ENCODE peak calls at places on chromosomes 6 and 20, in six cellular contexts. H is posterior vena cava; V is stimulated activated naive B cell treated with anti-CD40 and anti-IgM and Interleukin-4, amounts not matched to agents 10 μg/mL and 1 μg/mL and 100 μg/mL, for 72 hours; R is stomach; X is tibial artery; L is heart right ventricle. J is an unnamed sample.

GRCh38 chr6:54525731-54526130 is 217.5 kb downstream of the TINAG start:
- DNase-seq in L (no peak), X (no peak), H (no peak), R (no peak), V (no peak), J (no peak)

GRCh38 chr6:145756170-145756662 is 20.9 kb upstream of the EPM2A start:
- DNase-seq in X (peak), L (peak), H (no peak), R (no peak), V (no peak), J (peak)

GRCh38 chr20:24805456-24806233 is 143.4 kb upstream of the CST7 start:
- DNase-seq in R (no peak), L (no peak), X (no peak), V (no peak), H (no peak), J (no peak)

GRCh38 chr20:914727-915498 is 1.2 kb downstream of the ANGPT4 start:
- DNase-seq in L (no peak), X (no peak), V (no peak), R (no peak), H (peak), J (no peak)

GRCh38 chr20:58571341-58571941 is 56.2 kb upstream of the APCDD1L start:
- DNase-seq in H (no peak), X (no peak), R (no peak), L (no peak), V (no peak), J (no peak)

GRCh38 chr20:14991023-14991422 is 653.6 kb upstream of the FLRT3 start:
- DNase-seq in R (no peak), X (no peak), H (no peak), L (no peak), V (no peak), J (no peak)

GRCh38 chr6:64477311-64477850 is 841.8 kb downstream of the PHF3 start:
- DNase-seq in R (no peak), H (no peak), X (no peak), L (no peak), V (no peak), J (no peak)

GRCh38 chr6:5384276-5384675 is 123.0 kb downstream of the FARS2 start:
- DNase-seq in H (no peak), L (no peak), V (no peak), X (no peak), R (no peak), J (no peak)

GRCh38 chr6:24927234-24927955 is 8.4 kb downstream of the RIPOR2 start:
- DNase-seq in V (no peak), H (no peak), L (no peak), X (no peak), R (no peak), J (no peak)

GRCh38 chr6:82783587-82784253 is 281.9 kb downstream of the UBE3D start:
- DNase-seq in X (no peak), R (no peak), H (no peak), V (no peak), L (no peak), J (peak)

GRCh38 chr6:108594640-108595039 is 33.9 kb downstream of the FOXO3 start:
- DNase-seq in V (no peak), X (peak), L (no peak), R (peak), H (no peak), J (no peak)

GRCh38 chr20:36243726-36244125 is 7.4 kb downstream of the AAR2 start:
- DNase-seq in X (no peak), L (no peak), R (no peak), V (no peak), H (no peak), J (no peak)

GRCh38 chr6:35080821-35081425 is 60.2 kb downstream of the TCP11 start:
- DNase-seq in H (peak), V (no peak), R (no peak), L (no peak), X (peak), J (no peak)

GRCh38 chr6:157825243-157825904 is 2.3 kb downstream of the SNX9 start:
- DNase-seq in R (no peak), X (no peak), V (no peak), H (no peak), L (no peak), J (no peak)

GRCh38 chr20:60168963-60169362 is 210.7 kb downstream of the CDH26 start:
- DNase-seq in L (no peak), X (no peak), V (no peak), H (no peak), R (no peak), J (no peak)

GRCh38 chr6:23003671-23004598 is 434.6 kb downstream of the HDGFL1 start:
- DNase-seq in X (peak), L (peak), R (no peak), H (no peak), V (no peak), J (no peak)

GRCh38 chr6:2007165-2007564 is 238.2 kb downstream of the GMDS start:
- DNase-seq in V (no peak), L (no peak), R (no peak), H (no peak), X (no peak), J (no peak)

GRCh38 chr6:7473805-7474329 is 67.6 kb upstream of the DSP start:
- DNase-seq in V (no peak), R (no peak), X (no peak), H (no peak), L (no peak), J (no peak)

GRCh38 chr6:112040933-112041332 is 13.0 kb upstream of the CCN6 start:
- DNase-seq in X (no peak), V (no peak), H (no peak), R (no peak), L (no peak), J (no peak)

GRCh38 chr6:43771210-43771857 is 1.3 kb downstream of the VEGFA start:
- DNase-seq in L (peak), V (peak), H (peak), R (peak), X (peak), J (peak)

GRCh38 chr6:54899986-54900385 is 53.4 kb downstream of the FAM83B start:
- DNase-seq in R (no peak), V (no peak), L (no peak), X (no peak), H (no peak), J (no peak)

GRCh38 chr6:5619249-5619648 is 357.9 kb downstream of the FARS2 start:
- DNase-seq in L (no peak), X (no peak), V (peak), R (no peak), H (no peak), J (no peak)

GRCh38 chr6:134590449-134590848 is 272.5 kb upstream of the SGK1 start:
- DNase-seq in H (no peak), X (no peak), R (no peak), L (no peak), V (no peak), J (no peak)

GRCh38 chr6:156949376-156949775 is 172.2 kb downstream of the ARID1B start:
- DNase-seq in L (peak), H (no peak), R (no peak), X (no peak), V (no peak), J (no peak)

GRCh38 chr6:44430322-44430721 is 42.8 kb downstream of the CDC5L start:
- DNase-seq in L (no peak), V (no peak), H (no peak), R (no peak), X (no peak), J (no peak)

GRCh38 chr20:44810391-44811149 is at the start of gene RIMS4:
- DNase-seq in H (no peak), X (no peak), V (no peak), L (no peak), R (no peak), J (peak)

GRCh38 chr6:150635906-150636514 is 36.3 kb downstream of the PLEKHG1 start:
- DNase-seq in V (no peak), X (no peak), R (no peak), L (no peak), H (no peak), J (no peak)

GRCh38 chr6:54361188-54361587 is 52.9 kb downstream of the TINAG start:
- DNase-seq in X (no peak), L (no peak), H (no peak), V (no peak), R (no peak), J (no peak)

GRCh38 chr6:31336872-31337496 is 20.0 kb downstream of the HLA-B start:
- DNase-seq in V (no peak), H (no peak), L (no peak), X (no peak), R (no peak), J (no peak)

GRCh38 chr6:26311385-26312095 is 53.5 kb upstream of the BTN3A2 start:
- DNase-seq in R (no peak), H (no peak), X (no peak), V (peak), L (peak), J (peak)

GRCh38 chr20:49356676-49357075 is 78.8 kb upstream of the ZNFX1 start:
- DNase-seq in H (no peak), L (no peak), R (no peak), X (no peak), V (no peak), J (peak)

GRCh38 chr20:63737690-63737939 is 1.2 kb downstream of the LIME1 start:
- DNase-seq in H (no peak), R (no peak), X (no peak), L (no peak), V (no peak), J (no peak)

GRCh38 chr6:136421537-136422158 is 128.6 kb downstream of the MAP7 start:
- DNase-seq in R (no peak), V (no peak), X (no peak), L (no peak), H (no peak), J (no peak)

GRCh38 chr6:1400126-1400850 is 10.9 kb downstream of the FOXF2 start:
- DNase-seq in V (no peak), L (no peak), R (peak), X (no peak), H (peak), J (no peak)

GRCh38 chr6:108966855-108967755 is 118.9 kb downstream of the ARMC2 start:
- DNase-seq in R (peak), X (no peak), L (peak), H (peak), V (peak), J (no peak)

GRCh38 chr6:92369309-92369708 is 1050.0 kb downstream of the EPHA7 start:
- DNase-seq in R (no peak), X (no peak), V (no peak), L (no peak), H (no peak), J (no peak)

GRCh38 chr6:143745160-143746133 is 67.7 kb downstream of the PHACTR2 start:
- DNase-seq in L (peak), H (no peak), R (peak), X (no peak), V (no peak), J (peak)

GRCh38 chr6:33875141-33875581 is 71.4 kb upstream of the MLN start:
- DNase-seq in R (no peak), X (no peak), V (no peak), H (no peak), L (no peak), J (no peak)

GRCh38 chr6:39887692-39888450 is 46.4 kb downstream of the MOCS1 start:
- DNase-seq in L (peak), V (no peak), X (peak), H (peak), R (peak), J (no peak)